ENCODE peak calls at places on chromosomes 7 and 10, in ten cellular contexts. One of them, this sample, is unnamed.

GRCh38 chr10:3926675-3927525 is 141.9 kb upstream of the KLF6 start:
- DNase-seq in tibial nerve: no peak
- DNase-seq in AG04450: no peak
- DNase-seq in GM12864: no peak
- DNase-seq in spleen: no peak
- DNase-seq in cardiac muscle cell: no peak
- DNase-seq in foreskin fibroblast: no peak
- DNase-seq in psoas muscle: no peak
- DNase-seq in dorsolateral prefrontal cortex: no peak
- DNase-seq in AG09309: peak
- DNase-seq in this sample: no peak

GRCh38 chr7:4634166-4634565 is 47.9 kb upstream of the FOXK1 start:
- DNase-seq in tibial nerve: no peak
- DNase-seq in AG04450: no peak
- DNase-seq in GM12864: no peak
- DNase-seq in spleen: no peak
- DNase-seq in cardiac muscle cell: no peak
- DNase-seq in foreskin fibroblast: no peak
- DNase-seq in psoas muscle: no peak
- DNase-seq in dorsolateral prefrontal cortex: no peak
- DNase-seq in AG09309: no peak
- DNase-seq in this sample: peak

GRCh38 chr7:80622531-80622930 is 15.9 kb upstream of the CD36 start:
- DNase-seq in tibial nerve: no peak
- DNase-seq in AG04450: peak
- DNase-seq in GM12864: no peak
- DNase-seq in spleen: no peak
- DNase-seq in cardiac muscle cell: no peak
- DNase-seq in foreskin fibroblast: peak
- DNase-seq in psoas muscle: no peak
- DNase-seq in dorsolateral prefrontal cortex: no peak
- DNase-seq in AG09309: peak
- DNase-seq in this sample: no peak

GRCh38 chr10:28661035-28661434 is 16.3 kb upstream of the BAMBI start:
- DNase-seq in tibial nerve: no peak
- DNase-seq in AG04450: peak
- DNase-seq in GM12864: no peak
- DNase-seq in spleen: no peak
- DNase-seq in cardiac muscle cell: no peak
- DNase-seq in foreskin fibroblast: peak
- DNase-seq in psoas muscle: no peak
- DNase-seq in dorsolateral prefrontal cortex: no peak
- DNase-seq in AG09309: peak
- DNase-seq in this sample: no peak

GRCh38 chr7:299628-300027 is 9.7 kb downstream of the FOXL3 start:
- DNase-seq in tibial nerve: no peak
- DNase-seq in AG04450: no peak
- DNase-seq in GM12864: no peak
- DNase-seq in spleen: peak
- DNase-seq in cardiac muscle cell: no peak
- DNase-seq in foreskin fibroblast: no peak
- DNase-seq in psoas muscle: no peak
- DNase-seq in dorsolateral prefrontal cortex: peak
- DNase-seq in AG09309: no peak
- DNase-seq in this sample: no peak

GRCh38 chr10:132996603-132997343 is 54.4 kb upstream of the CFAP46 start:
- DNase-seq in tibial nerve: no peak
- DNase-seq in AG04450: no peak
- DNase-seq in GM12864: no peak
- DNase-seq in spleen: no peak
- DNase-seq in cardiac muscle cell: no peak
- DNase-seq in foreskin fibroblast: no peak
- DNase-seq in psoas muscle: no peak
- DNase-seq in dorsolateral prefrontal cortex: no peak
- DNase-seq in AG09309: no peak
- DNase-seq in this sample: no peak

GRCh38 chr7:158649279-158649678 is 55.3 kb downstream of the NCAPG2 start:
- DNase-seq in tibial nerve: peak
- DNase-seq in AG04450: peak
- DNase-seq in GM12864: no peak
- DNase-seq in spleen: no peak
- DNase-seq in cardiac muscle cell: no peak
- DNase-seq in foreskin fibroblast: peak
- DNase-seq in psoas muscle: no peak
- DNase-seq in dorsolateral prefrontal cortex: no peak
- DNase-seq in AG09309: peak
- DNase-seq in this sample: no peak

GRCh38 chr7:150502519-150502918 is 12.2 kb upstream of the GIMAP7 start:
- DNase-seq in tibial nerve: no peak
- DNase-seq in AG04450: no peak
- DNase-seq in GM12864: no peak
- DNase-seq in spleen: no peak
- DNase-seq in cardiac muscle cell: no peak
- DNase-seq in foreskin fibroblast: no peak
- DNase-seq in psoas muscle: no peak
- DNase-seq in dorsolateral prefrontal cortex: no peak
- DNase-seq in AG09309: no peak
- DNase-seq in this sample: no peak

GRCh38 chr7:4525884-4526283 is 156.2 kb upstream of the FOXK1 start:
- DNase-seq in tibial nerve: no peak
- DNase-seq in AG04450: no peak
- DNase-seq in GM12864: no peak
- DNase-seq in spleen: no peak
- DNase-seq in cardiac muscle cell: no peak
- DNase-seq in foreskin fibroblast: no peak
- DNase-seq in psoas muscle: no peak
- DNase-seq in dorsolateral prefrontal cortex: no peak
- DNase-seq in AG09309: no peak
- DNase-seq in this sample: no peak

GRCh38 chr7:3931843-3932242 is 630.8 kb downstream of the SDK1 start:
- DNase-seq in tibial nerve: no peak
- DNase-seq in AG04450: no peak
- DNase-seq in GM12864: no peak
- DNase-seq in spleen: no peak
- DNase-seq in cardiac muscle cell: no peak
- DNase-seq in foreskin fibroblast: no peak
- DNase-seq in psoas muscle: no peak
- DNase-seq in dorsolateral prefrontal cortex: no peak
- DNase-seq in AG09309: no peak
- DNase-seq in this sample: no peak

GRCh38 chr10:13695588-13695987 is 108.8 kb downstream of the PRPF18 start:
- DNase-seq in tibial nerve: no peak
- DNase-seq in AG04450: no peak
- DNase-seq in GM12864: no peak
- DNase-seq in spleen: peak
- DNase-seq in cardiac muscle cell: no peak
- DNase-seq in foreskin fibroblast: no peak
- DNase-seq in psoas muscle: no peak
- DNase-seq in dorsolateral prefrontal cortex: no peak
- DNase-seq in AG09309: no peak
- DNase-seq in this sample: no peak

GRCh38 chr10:96395931-96396877 is 37.4 kb upstream of the OPALIN start:
- DNase-seq in tibial nerve: peak
- DNase-seq in AG04450: peak
- DNase-seq in GM12864: peak
- DNase-seq in spleen: peak
- DNase-seq in cardiac muscle cell: peak
- DNase-seq in foreskin fibroblast: peak
- DNase-seq in psoas muscle: peak
- DNase-seq in dorsolateral prefrontal cortex: peak
- DNase-seq in AG09309: no peak
- DNase-seq in this sample: peak

GRCh38 chr10:84308481-84309304 is 19.7 kb upstream of the CCSER2 start:
- DNase-seq in tibial nerve: peak
- DNase-seq in AG04450: peak
- DNase-seq in GM12864: no peak
- DNase-seq in spleen: no peak
- DNase-seq in cardiac muscle cell: no peak
- DNase-seq in foreskin fibroblast: peak
- DNase-seq in psoas muscle: no peak
- DNase-seq in dorsolateral prefrontal cortex: no peak
- DNase-seq in AG09309: no peak
- DNase-seq in this sample: peak

GRCh38 chr10:125086716-125087115 is 73.6 kb downstream of the CTBP2 start:
- DNase-seq in tibial nerve: no peak
- DNase-seq in AG04450: no peak
- DNase-seq in GM12864: no peak
- DNase-seq in spleen: peak
- DNase-seq in cardiac muscle cell: no peak
- DNase-seq in foreskin fibroblast: no peak
- DNase-seq in psoas muscle: peak
- DNase-seq in dorsolateral prefrontal cortex: no peak
- DNase-seq in AG09309: no peak
- DNase-seq in this sample: no peak

GRCh38 chr7:135385209-135385608 is 124.7 kb downstream of the CNOT4 start:
- DNase-seq in tibial nerve: peak
- DNase-seq in AG04450: no peak
- DNase-seq in GM12864: no peak
- DNase-seq in spleen: no peak
- DNase-seq in cardiac muscle cell: no peak
- DNase-seq in foreskin fibroblast: peak
- DNase-seq in psoas muscle: peak
- DNase-seq in dorsolateral prefrontal cortex: no peak
- DNase-seq in AG09309: no peak
- DNase-seq in this sample: no peak

GRCh38 chr10:3704565-3705360 is 80.2 kb downstream of the KLF6 start:
- DNase-seq in tibial nerve: no peak
- DNase-seq in AG04450: no peak
- DNase-seq in GM12864: no peak
- DNase-seq in spleen: no peak
- DNase-seq in cardiac muscle cell: peak
- DNase-seq in foreskin fibroblast: no peak
- DNase-seq in psoas muscle: no peak
- DNase-seq in dorsolateral prefrontal cortex: no peak
- DNase-seq in AG09309: no peak
- DNase-seq in this sample: no peak

DNA sequence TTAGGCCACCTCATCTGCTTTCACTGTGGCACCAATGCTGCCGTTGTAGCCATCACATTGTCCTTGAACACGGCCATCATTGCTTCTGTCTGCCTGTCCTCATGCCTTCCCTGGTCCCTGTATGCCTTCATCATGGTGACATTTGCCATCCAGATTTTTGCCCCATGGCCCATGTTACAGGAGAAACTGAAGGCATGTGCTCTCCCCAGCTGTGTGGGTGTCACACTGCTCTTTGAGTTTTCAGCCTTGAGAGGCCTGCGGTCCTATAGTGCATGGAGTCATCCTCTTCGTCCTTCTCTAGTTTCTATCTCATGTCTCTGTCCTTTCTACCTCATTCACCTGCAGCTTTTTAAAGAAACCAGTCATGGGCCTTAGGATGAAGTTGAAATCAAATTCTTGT is 6.2 kb upstream of the SLC26A3 start:
- DNase-seq in tibial nerve: no peak
- DNase-seq in AG04450: no peak
- DNase-seq in GM12864: no peak
- DNase-seq in spleen: no peak
- DNase-seq in cardiac muscle cell: no peak
- DNase-seq in foreskin fibroblast: no peak
- DNase-seq in psoas muscle: no peak
- DNase-seq in dorsolateral prefrontal cortex: no peak
- DNase-seq in AG09309: no peak
- DNase-seq in this sample: no peak
- TF ChIP-seq CTCF in tibial nerve: no peak
- TF ChIP-seq CTCF in AG04450: no peak
- TF ChIP-seq CTCF in GM12864: no peak
- TF ChIP-seq CTCF in spleen: no peak
- TF ChIP-seq CTCF in cardiac muscle cell: no peak
- TF ChIP-seq CTCF in foreskin fibroblast: no peak
- TF ChIP-seq CTCF in psoas muscle: no peak
- TF ChIP-seq CTCF in dorsolateral prefrontal cortex: no peak
- TF ChIP-seq CTCF in AG09309: no peak
- TF ChIP-seq CTCF in this sample: no peak

GRCh38 chr10:109913351-109913902 is 9.9 kb downstream of the XPNPEP1 start:
- DNase-seq in tibial nerve: no peak
- DNase-seq in AG04450: no peak
- DNase-seq in GM12864: no peak
- DNase-seq in spleen: no peak
- DNase-seq in cardiac muscle cell: no peak
- DNase-seq in foreskin fibroblast: no peak
- DNase-seq in psoas muscle: no peak
- DNase-seq in dorsolateral prefrontal cortex: no peak
- DNase-seq in AG09309: no peak
- DNase-seq in this sample: no peak
- H3K4me3 ChIP-seq in tibial nerve: no peak
- H3K4me3 ChIP-seq in AG04450: no peak
- H3K4me3 ChIP-seq in GM12864: no peak
- H3K4me3 ChIP-seq in spleen: no peak
- H3K4me3 ChIP-seq in cardiac muscle cell: no peak
- H3K4me3 ChIP-seq in foreskin fibroblast: no peak
- H3K4me3 ChIP-seq in psoas muscle: no peak
- H3K4me3 ChIP-seq in dorsolateral prefrontal cortex: no peak
- H3K4me3 ChIP-seq in AG09309: no peak
- H3K4me3 ChIP-seq in this sample: no peak

GRCh38 chr10:109998513-109998912 is 9.3 kb upstream of the ADD3 start:
- DNase-seq in tibial nerve: no peak
- DNase-seq in AG04450: no peak
- DNase-seq in GM12864: no peak
- DNase-seq in spleen: no peak
- DNase-seq in cardiac muscle cell: no peak
- DNase-seq in foreskin fibroblast: no peak
- DNase-seq in psoas muscle: no peak
- DNase-seq in dorsolateral prefrontal cortex: no peak
- DNase-seq in AG09309: no peak
- DNase-seq in this sample: no peak
- TF ChIP-seq CTCF in tibial nerve: no peak
- TF ChIP-seq CTCF in AG04450: no peak
- TF ChIP-seq CTCF in GM12864: no peak
- TF ChIP-seq CTCF in spleen: no peak
- TF ChIP-seq CTCF in cardiac muscle cell: no peak
- TF ChIP-seq CTCF in foreskin fibroblast: no peak
- TF ChIP-seq CTCF in psoas muscle: no peak
- TF ChIP-seq CTCF in dorsolateral prefrontal cortex: no peak
- TF ChIP-seq CTCF in AG09309: no peak
- TF ChIP-seq CTCF in this sample: no peak

DNA sequence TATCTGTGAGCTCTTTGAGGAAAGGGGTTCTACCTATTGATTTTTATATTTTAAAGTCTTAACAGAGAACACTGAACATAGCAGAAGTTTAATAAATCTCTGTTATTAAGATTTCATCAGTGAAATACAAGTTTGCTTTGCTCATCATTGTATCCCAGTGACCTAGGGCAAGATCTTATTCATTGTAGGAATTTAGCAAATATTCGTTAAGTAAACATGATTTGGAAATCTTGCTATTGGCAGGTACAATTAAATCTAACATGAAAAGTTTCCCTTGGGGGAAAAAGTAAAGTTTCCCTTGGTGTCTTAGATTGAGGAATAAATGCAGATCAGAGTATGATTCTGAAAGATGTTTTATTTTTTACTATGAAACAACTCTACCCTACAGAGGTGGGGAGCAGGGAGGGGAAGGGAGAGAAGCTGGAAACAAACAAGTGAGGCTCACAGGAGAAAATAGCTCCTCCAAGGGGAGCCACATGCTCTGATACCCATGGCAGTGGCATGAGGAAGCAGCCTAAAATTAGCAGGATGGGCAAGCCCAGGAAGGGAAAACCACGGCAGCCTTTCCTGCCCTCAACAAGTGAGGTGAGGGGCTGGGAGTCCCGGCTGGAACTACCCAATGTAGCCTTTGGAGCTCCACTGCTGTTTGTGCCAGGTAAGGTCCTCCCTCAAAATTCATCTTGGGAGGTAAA is 12.4 kb upstream of the HERC4 start:
- DNase-seq in tibial nerve: no peak
- DNase-seq in AG04450: no peak
- DNase-seq in GM12864: no peak
- DNase-seq in spleen: no peak
- DNase-seq in cardiac muscle cell: no peak
- DNase-seq in foreskin fibroblast: peak
- DNase-seq in psoas muscle: peak
- DNase-seq in dorsolateral prefrontal cortex: no peak
- DNase-seq in AG09309: no peak
- DNase-seq in this sample: no peak
- H3K4me3 ChIP-seq in tibial nerve: no peak
- H3K4me3 ChIP-seq in AG04450: no peak
- H3K4me3 ChIP-seq in GM12864: no peak
- H3K4me3 ChIP-seq in spleen: no peak
- H3K4me3 ChIP-seq in cardiac muscle cell: no peak
- H3K4me3 ChIP-seq in foreskin fibroblast: no peak
- H3K4me3 ChIP-seq in psoas muscle: peak
- H3K4me3 ChIP-seq in dorsolateral prefrontal cortex: no peak
- H3K4me3 ChIP-seq in AG09309: no peak
- H3K4me3 ChIP-seq in this sample: no peak

This sample was measured in GM12865.